ENCODE peak calls at places on chromosomes 3 and 15, in five cellular contexts. E is activated naive CD8-positive, alpha-beta T cell treated with anti-CD3 and anti-CD28 coated beads, Interleukin-2, amount 50 U/mL, for 24 hours; N is AG20443; F is EH; Q is fibroblast of the conjunctiva. S is an unnamed sample.

GRCh38 chr15:65226221-65226620 is 14.9 kb upstream of the CILP start:
- DNase-seq in E (no peak), N (no peak), F (no peak), Q (no peak), S (no peak)

GRCh38 chr15:100889359-100890058 is 9.9 kb downstream of the ALDH1A3 start:
- DNase-seq in E (no peak), N (peak), F (peak), Q (peak), S (peak)

GRCh38 chr3:56801597-56802410 is at the start of gene ARHGEF3:
- DNase-seq in E (peak), N (peak), F (peak), Q (no peak), S (peak)

GRCh38 chr3:37969601-37970100 is 20.9 kb upstream of the VILL start:
- DNase-seq in E (no peak), N (no peak), F (no peak), Q (no peak), S (no peak)

GRCh38 chr3:111519193-111519592 is 22.8 kb upstream of the CD96 start:
- DNase-seq in E (no peak), N (no peak), F (no peak), Q (no peak), S (no peak)

GRCh38 chr3:178536271-178537079 is at the start of gene KCNMB2:
- DNase-seq in E (no peak), N (peak), F (peak), Q (no peak), S (peak)

GRCh38 chr3:113166719-113167492 is 44.5 kb upstream of the BOC start:
- DNase-seq in E (no peak), N (peak), F (peak), Q (peak), S (peak)

GRCh38 chr15:41517895-41518449 is 4.3 kb upstream of the LTK start:
- DNase-seq in E (no peak), N (no peak), F (no peak), Q (no peak), S (no peak)

GRCh38 chr3:184609861-184610365 is 48.3 kb downstream of the EPHB3 start:
- DNase-seq in E (no peak), N (no peak), F (no peak), Q (no peak), S (no peak)

GRCh38 chr3:11059090-11059798 is 66.7 kb downstream of the SLC6A1 start:
- DNase-seq in E (peak), N (peak), F (peak), Q (peak), S (peak)

GRCh38 chr15:85133709-85134108 is 152.1 kb downstream of the PDE8A start:
- DNase-seq in E (no peak), N (no peak), F (no peak), Q (no peak), S (no peak)

S was measured in fibroblast of villous mesenchyme.